ENCODE peak calls at places on chromosomes 1 and 21, in seven cellular contexts. H, X, E, F, B, J and L are unnamed samples.

GRCh38 chr1:51058863-51059262 is 43.2 kb upstream of the C1orf185 start:
- DNase-seq in E (peak), J (no peak), H (no peak), X (no peak), B (no peak), F (peak), L (peak)

GRCh38 chr1:115642168-115643072 is 650 bp downstream of the VANGL1 start:
- DNase-seq in H (peak), F (peak), B (peak), X (peak), J (peak), E (peak), L (peak)

GRCh38 chr1:5891736-5892135 is 100.5 kb downstream of the NPHP4 start:
- DNase-seq in E (peak), B (no peak), J (no peak), H (no peak), X (no peak), F (peak), L (no peak)

GRCh38 chr1:163361123-163361934 is 39.6 kb downstream of the NUF2 start:
- DNase-seq in J (no peak), X (peak), H (no peak), B (no peak), F (peak), E (no peak), L (peak)

GRCh38 chr1:151581946-151582345 is 29.9 kb upstream of the SNX27 start:
- DNase-seq in E (no peak), H (no peak), X (no peak), B (no peak), J (no peak), F (no peak), L (no peak)

GRCh38 chr1:47587891-47588582 is 150.2 kb downstream of the FOXD2 start:
- DNase-seq in B (no peak), E (peak), X (no peak), J (no peak), H (peak), F (no peak), L (no peak)

GRCh38 chr1:205961970-205962820 is 18.9 kb upstream of the SLC26A9 start:
- DNase-seq in E (no peak), B (peak), H (peak), X (no peak), J (no peak), F (peak), L (no peak)

GRCh38 chr1:160353223-160353622 is 10.0 kb downstream of the NCSTN start:
- DNase-seq in J (no peak), X (no peak), E (peak), B (no peak), F (peak), H (no peak), L (no peak)

GRCh38 chr1:99674665-99675064 is 28.8 kb downstream of the PALMD start:
- DNase-seq in E (no peak), J (no peak), B (no peak), F (no peak), X (no peak), H (no peak), L (no peak)

GRCh38 chr1:239243003-239243402 is 143.4 kb upstream of the CHRM3 start:
- DNase-seq in B (no peak), J (no peak), X (peak), E (no peak), F (no peak), H (no peak), L (no peak)

GRCh38 chr1:85445906-85446305 is 19.1 kb downstream of the DDAH1 start:
- DNase-seq in X (no peak), H (no peak), F (peak), J (no peak), B (no peak), E (peak), L (no peak)

GRCh38 chr1:64546018-64546417 is 76.1 kb downstream of the CACHD1 start:
- DNase-seq in J (no peak), F (no peak), E (no peak), B (no peak), X (no peak), H (no peak), L (no peak)

DNA sequence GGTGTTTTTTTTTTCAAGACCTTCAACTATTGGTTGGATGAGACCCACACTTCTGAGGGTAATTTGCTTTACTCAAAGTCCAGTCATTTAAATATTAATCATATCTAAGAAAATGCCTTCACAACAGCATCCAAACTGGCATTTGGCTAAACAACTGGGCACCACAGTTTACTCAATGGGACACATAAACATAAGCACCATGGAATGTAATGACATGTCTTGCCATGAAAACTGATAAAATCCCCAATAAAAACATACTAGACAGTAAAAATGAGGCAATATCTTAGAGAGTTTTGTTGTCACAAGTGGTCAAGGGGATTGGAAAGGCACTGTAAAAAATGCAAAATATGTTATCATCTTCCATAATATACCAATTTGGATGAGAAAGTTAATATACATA is 838.8 kb upstream of the ADAMTS5 start:
- DNase-seq in F (no peak), X (no peak), J (no peak), B (no peak), E (no peak), H (no peak), L (no peak)
- TF ChIP-seq CTCF in F (no peak), X (no peak), J (no peak), B (no peak), E (no peak), H (no peak), L (no peak)

GRCh38 chr1:236543065-236543669 is 19.4 kb downstream of the LGALS8 start:
- DNase-seq in E (no peak), F (no peak), B (no peak), J (no peak), H (no peak), X (no peak), L (no peak)
- TF ChIP-seq CTCF in E (peak), F (peak), B (no peak), J (no peak), H (no peak), X (peak), L (no peak)

GRCh38 chr1:204866051-204866596 is 4.5 kb upstream of the NFASC start:
- DNase-seq in H (no peak), X (no peak), B (no peak), J (no peak), E (no peak), F (no peak), L (no peak)

GRCh38 chr1:204859885-204860284 is 10.8 kb upstream of the NFASC start:
- DNase-seq in F (no peak), X (no peak), E (no peak), H (no peak), B (no peak), J (no peak), L (no peak)

GRCh38 chr1:204863730-204864129 is 6.9 kb upstream of the NFASC start:
- DNase-seq in X (no peak), F (no peak), E (no peak), J (no peak), H (no peak), B (no peak), L (no peak)

GRCh38 chr1:204867203-204867602 is 3.5 kb upstream of the NFASC start:
- DNase-seq in J (no peak), E (no peak), B (no peak), H (no peak), X (no peak), F (no peak), L (no peak)

GRCh38 chr1:204863024-204863423 is 7.6 kb upstream of the NFASC start:
- DNase-seq in X (no peak), H (no peak), F (no peak), E (no peak), J (no peak), B (no peak), L (no peak)
- TF ChIP-seq CTCF in X (no peak), H (no peak), F (no peak), E (no peak), J (no peak), B (no peak), L (no peak)

GRCh38 chr1:31861346-31861745 is 45.5 kb upstream of the SPOCD1 start:
- DNase-seq in X (peak), J (no peak), B (no peak), E (no peak), H (no peak), F (no peak), L (peak)
- TF ChIP-seq CTCF in X (peak), J (no peak), B (no peak), E (no peak), H (no peak), F (no peak), L (peak)

DNA sequence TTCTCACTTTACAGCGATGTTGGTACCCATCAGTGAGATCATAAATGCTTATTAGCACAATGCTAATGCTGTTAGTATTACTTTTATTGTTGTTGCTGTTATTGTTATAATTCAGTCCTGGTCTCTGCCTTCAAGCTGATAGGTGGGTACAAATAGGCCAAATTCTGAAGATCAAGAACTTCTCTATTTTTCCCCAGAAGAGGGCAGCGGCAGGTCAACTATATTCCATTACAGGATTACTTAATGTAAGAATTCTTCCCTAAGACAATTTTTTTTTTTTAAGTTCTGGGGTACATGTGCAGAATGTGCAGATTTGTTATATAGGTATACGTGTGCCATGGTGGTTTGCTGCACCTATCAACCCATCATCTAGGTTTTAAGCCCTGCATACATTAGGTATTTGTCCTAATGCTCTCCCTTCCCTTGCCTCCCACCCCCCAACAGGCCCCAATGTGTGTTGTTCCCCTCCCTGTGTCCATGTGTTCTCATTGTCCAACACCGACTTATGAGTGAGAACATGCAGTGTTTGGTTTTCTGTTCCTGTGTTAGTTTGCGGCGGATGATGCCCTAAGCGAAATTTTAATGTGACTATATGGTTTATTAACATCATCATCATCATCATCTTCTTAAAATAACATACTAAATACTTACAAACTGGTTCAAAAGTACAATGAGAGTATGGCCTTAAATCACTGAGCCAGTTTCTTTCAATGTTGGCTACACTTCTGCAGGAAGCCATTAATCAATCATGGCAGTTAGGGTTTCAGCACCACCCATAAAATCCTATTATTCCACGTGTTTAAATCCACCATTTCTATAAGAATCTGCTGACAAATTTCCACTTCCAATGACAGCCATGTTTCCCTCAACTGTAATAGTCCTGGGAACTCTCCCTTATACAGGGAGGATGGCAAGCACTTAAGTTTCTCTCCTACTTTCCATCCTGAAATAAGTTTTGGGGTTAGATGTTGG is 19.2 kb downstream of the SLC19A2 start:
- DNase-seq in B (peak), H (no peak), E (peak), X (peak), F (peak), J (no peak), L (no peak)
- TF ChIP-seq CTCF in B (peak), H (peak), E (peak), X (peak), F (peak), J (no peak), L (no peak)